ENCODE peak calls at places on chromosomes 12 and 14, in five cellular contexts. D is GM23338, O is AG04450, N is dorsolateral prefrontal cortex, Q is foreskin fibroblast. Z is an unnamed sample.

GRCh38 chr12:34600592-34601462 is 578.5 kb downstream of the ALG10 start:
- DNase-seq in D (no peak), O (no peak), N (no peak), Q (no peak), Z (no peak)

GRCh38 chr14:50475460-50475859 is 56.9 kb downstream of the MAP4K5 start:
- DNase-seq in D (no peak), O (no peak), N (no peak), Q (peak; percentile 40), Z (no peak)

GRCh38 chr12:4975574-4975973 is 65.9 kb downstream of the KCNA1 start:
- DNase-seq in D (peak; percentile 46), O (no peak), N (no peak), Q (no peak), Z (no peak)

GRCh38 chr14:68946423-68946822 is 32.7 kb downstream of the ACTN1 start:
- DNase-seq in D (no peak), O (no peak), N (no peak), Q (no peak), Z (no peak)

GRCh38 chr12:1797011-1797901 is 23.1 kb upstream of the LRTM2 start:
- DNase-seq in D (peak; percentile 42), O (no peak), N (no peak), Q (no peak), Z (no peak)

GRCh38 chr12:24661657-24662096 is 287.2 kb downstream of the BCAT1 start:
- DNase-seq in D (no peak), O (peak; percentile 41), N (no peak), Q (peak; percentile 58), Z (no peak)

GRCh38 chr12:113899844-113900471 is 66.2 kb downstream of the RBM19 start:
- DNase-seq in D (peak; percentile 42), O (no peak), N (no peak), Q (no peak), Z (no peak)

GRCh38 chr12:2640281-2640680 is 154.5 kb upstream of the FKBP4 start:
- DNase-seq in D (no peak), O (no peak), N (no peak), Q (no peak), Z (no peak)

GRCh38 chr14:95523051-95523817 is 6.8 kb upstream of the SYNE3 start:
- DNase-seq in D (no peak), O (no peak), N (no peak), Q (no peak), Z (no peak)

GRCh38 chr12:19482551-19483109 is 43.3 kb downstream of the AEBP2 start:
- DNase-seq in D (peak; percentile 64), O (no peak), N (no peak), Q (no peak), Z (no peak)

GRCh38 chr14:64715628-64716412 is 11.6 kb downstream of the PLEKHG3 start:
- DNase-seq in D (peak; percentile 85), O (no peak), N (no peak), Q (no peak), Z (no peak)

GRCh38 chr14:97977711-97978261 is 1180.6 kb downstream of the VRK1 start:
- DNase-seq in D (no peak), O (no peak), N (peak; percentile 62), Q (no peak), Z (no peak)

GRCh38 chr14:24279301-24280186 is 8.1 kb upstream of the RABGGTA start:
- DNase-seq in D (no peak), O (no peak), N (no peak), Q (no peak), Z (no peak)

GRCh38 chr14:104545151-104545931 is 34.2 kb upstream of the C14orf180 start:
- DNase-seq in D (no peak), O (no peak), N (peak; percentile 79), Q (no peak), Z (no peak)

GRCh38 chr12:47312794-47313426 is 233.2 kb upstream of the AMIGO2 start:
- DNase-seq in D (no peak), O (no peak), N (no peak), Q (no peak), Z (no peak)

GRCh38 chr12:56898938-56899337 is 35.3 kb downstream of the SDR9C7 start:
- DNase-seq in D (no peak), O (no peak), N (no peak), Q (no peak), Z (no peak)

GRCh38 chr12:81086342-81086741 is 8.5 kb downstream of the ACSS3 start:
- DNase-seq in D (peak; percentile 52), O (no peak), N (no peak), Q (no peak), Z (no peak)

GRCh38 chr12:2352203-2352602 is 299.4 kb downstream of the CACNA1C start:
- DNase-seq in D (no peak), O (no peak), N (no peak), Q (no peak), Z (no peak)

GRCh38 chr12:105294164-105294563 is 36.3 kb upstream of the C12orf75 start:
- DNase-seq in D (no peak), O (no peak), N (no peak), Q (no peak), Z (no peak)

GRCh38 chr12:236445-236844 is 22.5 kb upstream of the SLC6A12 start:
- DNase-seq in D (no peak), O (no peak), N (no peak), Q (no peak), Z (no peak)

GRCh38 chr12:104622942-104623341 is 166.2 kb downstream of the CHST11 start:
- DNase-seq in D (peak; percentile 76), O (no peak), N (no peak), Q (no peak), Z (no peak)

GRCh38 chr14:92527724-92528123 is 14.1 kb downstream of the RIN3 start:
- DNase-seq in D (no peak), O (peak; percentile 32), N (no peak), Q (peak; percentile 53), Z (no peak)

GRCh38 chr14:64646103-64646502 is 58.1 kb upstream of the PLEKHG3 start:
- DNase-seq in D (peak; percentile 29), O (peak; percentile 53), N (no peak), Q (peak; percentile 58), Z (no peak)

GRCh38 chr12:29582677-29583076 is 85.2 kb upstream of the OVCH1 start:
- DNase-seq in D (no peak), O (no peak), N (no peak), Q (peak; percentile 40), Z (no peak)

GRCh38 chr14:58061581-58061980 is 90.4 kb downstream of the ARMH4 start:
- DNase-seq in D (no peak), O (no peak), N (no peak), Q (no peak), Z (no peak)

GRCh38 chr14:100981808-100982207 is 78.3 kb upstream of the RTL1 start:
- DNase-seq in D (no peak), O (no peak), N (no peak), Q (no peak), Z (no peak)

GRCh38 chr12:69266045-69266635 is 26.8 kb downstream of the CPSF6 start:
- DNase-seq in D (no peak), O (peak; percentile 34), N (no peak), Q (peak; percentile 33), Z (no peak)

GRCh38 chr12:89347325-89347829 is 4.9 kb downstream of the DUSP6 start:
- DNase-seq in D (no peak), O (no peak), N (no peak), Q (no peak), Z (no peak)

GRCh38 chr14:33271216-33271615 is 332.5 kb downstream of the NPAS3 start:
- DNase-seq in D (no peak), O (no peak), N (no peak), Q (no peak), Z (no peak)

GRCh38 chr14:103846569-103847438 is 571 bp downstream of the PPP1R13B start:
- DNase-seq in D (peak; percentile 67), O (no peak), N (no peak), Q (peak; percentile 11), Z (no peak)

DNA sequence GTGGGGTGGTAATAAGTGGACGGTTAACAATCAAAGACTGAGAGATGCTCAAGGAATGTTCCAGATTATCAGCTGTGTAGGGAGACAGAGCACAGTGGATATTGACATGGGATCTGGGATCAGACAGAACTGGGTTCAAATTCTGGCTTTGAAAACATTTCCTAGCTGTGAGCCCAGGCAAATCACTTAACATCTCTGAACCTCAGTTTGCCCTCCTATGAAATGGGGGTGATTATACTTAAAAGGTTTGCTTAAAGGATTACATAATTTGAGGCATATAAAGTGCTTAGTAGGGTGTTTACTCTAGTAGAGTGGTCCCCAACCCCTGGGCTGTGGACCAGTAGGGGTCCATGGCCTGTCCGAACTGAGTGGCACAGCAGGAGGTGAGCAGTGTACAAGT is 260.0 kb upstream of the CRY1 start:
- DNase-seq in D (no peak), O (no peak), N (no peak), Q (no peak), Z (no peak)
- H3K4me3 ChIP-seq in D (no peak overlapping the region), O (no peak overlapping the region), N (no peak overlapping the region), Q (no peak overlapping the region), Z (no peak overlapping the region)

DNA sequence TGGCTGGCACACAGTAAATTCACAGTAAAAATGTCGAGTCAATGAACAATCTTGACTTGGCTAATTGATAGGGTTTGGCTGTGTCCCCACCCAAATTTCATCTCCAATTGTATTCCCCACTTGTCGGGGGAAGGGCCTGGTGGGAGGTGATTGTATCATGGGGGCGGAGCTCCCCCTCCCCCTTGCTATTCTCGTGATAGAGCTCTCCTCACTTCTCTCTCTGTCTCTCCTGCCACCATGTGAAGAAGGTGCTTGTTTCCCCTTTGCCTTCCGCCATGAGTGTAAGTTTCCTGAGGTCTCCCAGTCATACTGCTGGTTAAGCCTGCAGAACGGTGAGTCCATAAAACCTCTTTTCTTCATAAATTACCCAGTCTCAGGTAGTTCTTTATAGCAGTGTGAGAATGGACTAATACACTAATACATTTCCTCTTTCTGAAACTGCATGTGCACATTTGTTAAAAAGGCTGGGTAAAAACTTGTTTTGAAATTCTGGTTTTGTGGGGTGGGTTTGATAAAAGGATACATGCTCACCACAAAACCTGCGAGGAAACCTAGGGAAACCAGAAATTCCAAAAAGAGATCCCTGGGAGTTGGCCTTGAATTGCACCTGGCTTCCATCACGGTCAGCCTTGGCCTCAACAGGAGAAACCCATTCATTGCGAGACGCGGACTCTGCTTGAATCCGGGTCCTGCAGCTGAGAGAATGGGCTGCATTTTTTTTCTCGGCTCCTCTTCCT is 16.2 kb upstream of the MYL2 start:
- DNase-seq in D (peak; percentile 66), O (no peak), N (no peak), Q (no peak), Z (no peak)
- H3K4me3 ChIP-seq in D (peak overlapping the region; percentile 45), O (no peak overlapping the region), N (no peak overlapping the region), Q (no peak overlapping the region), Z (no peak overlapping the region)

GRCh38 chr12:108304633-108305032 is 34.5 kb downstream of the CMKLR1 start:
- DNase-seq in D (peak; percentile 60), O (no peak), N (no peak), Q (no peak), Z (no peak)
- H3K4me3 ChIP-seq in D (no peak overlapping the region), O (no peak overlapping the region), N (no peak overlapping the region), Q (no peak overlapping the region), Z (no peak overlapping the region)

DNA sequence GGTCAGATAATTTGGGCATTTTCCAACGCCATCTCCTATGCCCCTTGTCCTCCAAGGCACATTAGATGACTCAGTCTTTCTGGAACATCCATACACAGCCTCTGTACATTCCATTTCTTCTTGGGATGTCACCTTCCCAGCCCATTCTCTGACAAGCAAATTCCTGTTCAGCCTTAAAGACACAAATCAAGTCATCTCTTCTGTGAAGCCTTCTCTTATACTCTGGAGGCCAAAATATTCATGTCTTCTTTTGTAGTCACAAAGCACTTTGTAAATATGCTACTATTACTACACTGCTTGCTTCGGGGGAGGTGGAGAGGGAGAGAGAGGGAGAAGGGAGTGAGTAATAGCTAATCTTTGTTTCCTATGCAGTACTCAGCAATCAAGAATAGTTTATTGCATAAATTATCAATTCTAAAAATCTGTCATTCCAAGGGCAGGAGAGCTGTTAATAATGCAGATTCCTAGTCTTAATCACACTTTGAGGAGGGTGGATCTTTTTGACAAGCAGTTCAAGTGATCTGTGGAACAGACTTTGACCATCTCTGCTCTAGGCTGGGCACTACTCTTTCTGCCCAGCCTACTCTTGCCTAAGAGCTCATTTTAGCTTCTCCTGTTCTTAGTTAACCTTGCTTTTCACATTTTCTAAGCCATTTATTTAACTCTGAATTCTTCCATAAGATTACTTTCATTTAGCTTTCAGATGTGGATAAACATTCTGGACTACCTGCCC is 27.9 kb downstream of the KCNMB4 start:
- DNase-seq in D (no peak), O (no peak), N (no peak), Q (peak; percentile 61), Z (peak; percentile 52)
- H3K4me3 ChIP-seq in D (no peak overlapping the region), O (no peak overlapping the region), N (no peak overlapping the region), Q (no peak overlapping the region), Z (no peak overlapping the region)

Z was measured in BJ.